ENCODE peak calls at places on chromosomes 11 and 22, in seven cellular contexts. N is PC-3; M is astrocyte; U is GM23248; Y is endodermal cell; C is CD8-positive, alpha-beta memory T cell; R is breast epithelium. A is an unnamed sample. For H3K36me3 and H3K9me3, the result is how much of the 10 kb centered on the place peaks cover.

GRCh38 chr11:27444801-27445215 is 27.8 kb downstream of the LGR4 start:
- DNase-seq in N (peak), M (no peak), U (no peak), Y (peak), C (no peak), R (no peak), A (no peak)

GRCh38 chr11:107577312-107577711 is 11.8 kb upstream of the ALKBH8 start:
- DNase-seq in N (no peak), M (no peak), U (no peak), Y (no peak), C (no peak), R (no peak), A (no peak)

GRCh38 chr11:107508201-107508857 is 50.7 kb upstream of the CWF19L2 start:
- DNase-seq in N (no peak), M (no peak), U (no peak), Y (no peak), C (no peak), R (no peak), A (no peak)

GRCh38 chr11:111976614-111977140 is 39.5 kb downstream of the DIXDC1 start:
- DNase-seq in N (peak), M (peak), U (peak), Y (no peak), C (no peak), R (peak), A (no peak)

GRCh38 chr22:45503816-45504702 is 1.4 kb downstream of the FBLN1 start:
- DNase-seq in N (no peak), M (peak), U (peak), Y (peak), C (no peak), R (no peak), A (peak)

GRCh38 chr11:95076416-95076815 is 9.7 kb downstream of the SRSF8 start:
- DNase-seq in N (peak), M (peak), U (peak), Y (peak), C (no peak), R (peak), A (peak)

GRCh38 chr22:50730941-50731661 is 6.9 kb upstream of the ACR start:
- DNase-seq in N (no peak), M (no peak), U (peak), Y (no peak), C (peak), R (no peak), A (no peak)

GRCh38 chr11:57792060-57792541 is 30.5 kb downstream of the CTNND1 start:
- DNase-seq in N (no peak), M (peak), U (no peak), Y (no peak), C (peak), R (peak), A (no peak)

GRCh38 chr11:59766542-59766941 is 11.4 kb downstream of the STX3 start:
- DNase-seq in N (no peak), M (no peak), U (no peak), Y (no peak), C (no peak), R (no peak), A (no peak)

GRCh38 chr22:44473166-44473565 is 24.9 kb downstream of the RTL6 start:
- DNase-seq in N (no peak), M (no peak), U (no peak), Y (no peak), C (no peak), R (no peak), A (no peak)

GRCh38 chr22:42872821-42873220 is 15.7 kb upstream of the ARFGAP3 start:
- DNase-seq in N (no peak), M (no peak), U (no peak), Y (no peak), C (no peak), R (no peak), A (no peak)
- H3K36me3 ChIP-seq in N (under half), M (under half), U (under half), Y (half or more), C (under half), R (under half), A (under half)

GRCh38 chr22:47369020-47369419 is 606.6 kb downstream of the TBC1D22A start:
- DNase-seq in N (no peak), M (no peak), U (no peak), Y (no peak), C (no peak), R (no peak), A (no peak)

GRCh38 chr22:47371263-47372090 is 609.0 kb downstream of the TBC1D22A start:
- DNase-seq in N (no peak), M (no peak), U (no peak), Y (peak), C (no peak), R (no peak), A (no peak)

GRCh38 chr22:47370448-47371262 is 608.2 kb downstream of the TBC1D22A start:
- DNase-seq in N (peak), M (no peak), U (no peak), Y (peak), C (no peak), R (no peak), A (no peak)

GRCh38 chr22:47367993-47368945 is 605.8 kb downstream of the TBC1D22A start:
- DNase-seq in N (no peak), M (no peak), U (no peak), Y (peak), C (no peak), R (no peak), A (no peak)

GRCh38 chr22:47369431-47370015 is 607.1 kb downstream of the TBC1D22A start:
- DNase-seq in N (no peak), M (no peak), U (no peak), Y (peak), C (no peak), R (no peak), A (no peak)
- H3K9me3 ChIP-seq in N (under half), M (under half), U (under half), Y (half or more), C (under half), R (under half), A (under half)

DNA sequence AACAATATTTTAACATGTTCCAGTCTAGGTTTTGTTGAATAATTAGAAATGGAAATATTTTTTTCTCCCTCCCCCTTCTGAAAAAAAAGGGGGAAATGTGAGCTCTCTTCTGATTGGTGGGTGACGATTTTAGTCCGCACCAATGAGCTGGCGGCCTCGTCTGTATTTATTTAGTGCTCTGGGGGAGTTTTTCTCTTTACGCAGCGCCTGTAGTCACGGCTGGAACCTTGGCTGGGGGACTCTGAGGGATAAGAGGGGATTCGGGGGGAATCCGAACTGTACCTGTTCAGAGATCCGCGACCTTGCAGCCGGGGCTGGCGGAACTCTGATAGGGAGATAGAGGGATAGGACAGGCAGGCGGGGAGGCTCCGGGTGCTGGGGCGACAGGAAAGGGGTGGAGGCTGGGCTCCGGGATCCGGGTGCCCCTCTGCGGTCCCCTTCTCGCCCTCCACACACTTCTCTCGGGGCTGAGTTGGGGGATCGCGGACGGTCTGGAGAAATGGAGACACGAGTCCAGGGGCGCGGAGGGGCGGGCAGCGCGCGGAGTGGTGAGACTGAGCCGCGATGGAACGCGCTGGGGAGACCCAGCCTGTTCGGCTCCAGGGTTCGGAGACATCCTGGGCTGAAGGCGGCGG is 99.7 kb upstream of the HSD17B12 start:
- DNase-seq in N (no peak), M (no peak), U (peak), Y (peak), C (no peak), R (no peak), A (no peak)
- H3K4me3 ChIP-seq in N (no peak), M (peak), U (peak), Y (peak), C (no peak), R (no peak), A (no peak)

GRCh38 chr11:47413908-47414684 is 5.7 kb downstream of the SLC39A13 start:
- DNase-seq in N (no peak), M (peak), U (peak), Y (no peak), C (no peak), R (no peak), A (peak)
- H3K36me3 ChIP-seq in N (under half), M (under half), U (under half), Y (under half), C (under half), R (under half), A (half or more)

DNA sequence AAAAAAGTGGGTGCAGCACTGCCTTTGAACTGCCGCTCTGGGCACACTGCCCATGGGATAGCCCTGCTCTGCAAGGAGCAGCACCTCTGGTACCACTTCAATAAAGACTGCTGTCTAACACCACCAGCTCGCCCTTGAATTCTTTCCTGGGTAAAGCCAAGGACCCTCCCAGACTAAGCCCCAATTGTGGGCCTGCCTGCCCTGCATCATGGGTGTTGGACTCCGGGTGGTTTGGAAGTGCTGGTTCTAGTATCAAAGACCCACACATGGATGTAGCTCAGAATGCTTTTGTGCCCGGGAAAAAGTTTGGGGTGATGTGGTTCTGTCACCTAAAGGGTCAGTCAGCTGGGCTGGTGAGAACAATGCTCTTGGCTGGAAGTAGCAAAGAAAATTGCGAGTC is 444.4 kb downstream of the TBC1D22A start:
- DNase-seq in N (no peak), M (no peak), U (no peak), Y (peak), C (no peak), R (peak), A (no peak)
- H3K9me3 ChIP-seq in N (under half), M (under half), U (under half), Y (under half), C (under half), R (under half), A (under half)

GRCh38 chr22:39530136-39530535 is 2.4 kb downstream of the RPS19BP1 start:
- DNase-seq in N (no peak), M (no peak), U (no peak), Y (no peak), C (no peak), R (no peak), A (no peak)

GRCh38 chr22:39529487-39529851 is 3.1 kb downstream of the RPS19BP1 start:
- DNase-seq in N (no peak), M (no peak), U (no peak), Y (no peak), C (no peak), R (no peak), A (no peak)

GRCh38 chr22:39527481-39527961 is 5.0 kb downstream of the RPS19BP1 start:
- DNase-seq in N (peak), M (no peak), U (no peak), Y (no peak), C (no peak), R (no peak), A (no peak)

GRCh38 chr22:39528080-39528661 is 4.4 kb downstream of the RPS19BP1 start:
- DNase-seq in N (no peak), M (no peak), U (no peak), Y (peak), C (no peak), R (no peak), A (no peak)

DNA sequence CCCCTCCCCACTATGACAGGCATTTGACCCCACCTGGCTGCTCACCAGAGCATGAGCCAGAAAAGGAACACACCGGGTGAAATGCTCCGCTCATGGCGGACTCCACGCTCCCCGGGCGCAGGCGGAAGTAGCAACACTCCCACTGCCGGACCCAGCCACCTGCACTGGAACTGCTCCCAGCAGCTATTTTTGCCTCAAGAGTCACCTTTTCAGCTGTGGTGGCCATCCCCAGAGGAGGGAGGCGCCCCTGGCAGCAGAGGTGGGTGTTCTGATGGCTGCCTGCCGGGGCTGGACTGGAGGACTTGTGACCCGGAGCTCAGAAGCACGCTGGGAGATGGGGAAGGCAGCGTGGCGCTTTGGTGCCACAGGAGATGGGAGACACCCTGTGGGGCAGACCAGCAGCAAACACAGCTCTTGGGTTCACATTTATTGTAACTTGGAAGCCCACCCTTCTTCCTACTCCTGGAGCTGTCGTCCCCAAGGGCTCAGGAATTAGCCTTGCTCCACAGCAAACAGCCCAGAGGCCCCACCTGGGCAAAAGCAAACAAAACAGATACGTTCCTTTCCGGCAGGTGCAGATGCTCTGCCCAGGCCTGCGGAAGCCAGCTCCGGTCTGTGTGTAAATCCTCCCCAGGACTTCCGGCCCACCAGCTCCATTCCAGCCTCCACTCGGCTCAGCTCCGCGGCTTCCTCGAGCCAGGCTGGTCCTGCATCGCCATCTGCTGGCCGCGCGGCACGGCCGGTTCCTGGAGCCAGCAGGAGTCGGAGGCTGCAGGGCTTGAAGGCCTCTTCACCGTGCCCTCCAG is 3.7 kb downstream of the RPS19BP1 start:
- DNase-seq in N (peak), M (peak), U (peak), Y (peak), C (peak), R (peak), A (peak)
- H3K4me3 ChIP-seq in N (peak), M (no peak), U (no peak), Y (no peak), C (peak), R (no peak), A (no peak)

DNA sequence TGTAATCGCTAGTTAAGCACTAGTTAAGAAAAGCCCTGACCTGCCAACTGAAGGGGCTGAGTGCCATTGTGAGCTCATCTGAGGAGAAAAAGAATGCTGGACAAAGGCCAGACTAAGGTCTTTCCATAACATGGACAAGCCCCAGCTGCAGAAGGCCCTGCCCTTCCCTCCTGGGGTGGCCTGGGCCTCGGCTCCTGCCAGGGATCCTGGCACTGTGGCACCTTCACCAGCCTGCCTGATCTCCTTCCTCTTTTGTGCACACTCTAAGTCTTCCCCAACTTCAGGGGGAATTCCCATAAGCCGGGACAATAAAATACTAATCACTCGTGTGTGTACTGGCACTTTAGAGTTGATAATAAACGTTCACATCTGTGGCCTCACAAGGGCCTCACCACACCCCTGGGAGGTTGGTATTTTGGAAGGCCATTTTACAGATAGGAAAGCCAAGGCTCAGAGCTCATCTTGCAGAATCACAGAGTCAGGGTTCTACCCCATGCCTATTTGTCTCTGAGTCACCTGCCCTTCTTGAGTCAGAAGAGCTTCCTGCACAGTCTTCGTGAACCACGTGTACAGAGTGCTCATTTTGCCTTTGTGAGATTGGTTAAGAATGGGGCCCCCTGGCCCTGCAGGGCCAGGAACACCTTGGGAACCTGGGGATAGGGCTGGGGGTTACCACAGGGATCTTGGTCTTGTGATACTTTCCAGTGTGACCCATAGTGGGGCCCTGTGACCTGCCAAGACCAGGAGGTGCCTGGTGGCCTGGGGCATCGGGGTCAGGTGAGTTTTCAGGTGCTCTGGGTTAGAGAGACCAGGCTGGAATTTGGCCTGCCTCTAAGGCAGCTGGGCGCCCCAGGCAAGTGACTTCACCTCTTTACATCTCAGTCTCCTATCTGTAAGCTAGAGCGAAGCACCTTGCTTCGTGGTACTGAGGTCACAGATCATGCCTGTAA is 9.6 kb downstream of the TMPRSS13 start:
- DNase-seq in N (peak), M (no peak), U (no peak), Y (peak), C (no peak), R (no peak), A (peak)
- H3K36me3 ChIP-seq in N (under half), M (under half), U (under half), Y (under half), C (under half), R (under half), A (under half)